ENCODE peak calls at places on chromosomes 5 and 9, in nine cellular contexts. D is MM.1S; A is CD8-positive, alpha-beta T cell; S is testis; G is substantia nigra; T is lower lobe of right lung; K is ascending aorta; E is SK-N-SH; N is OCI-LY7. R is an unnamed sample.

GRCh38 chr9:36818242-36818938 is 215.7 kb downstream of the PAX5 start:
- DNase-seq in D (no peak), A (no peak), S (peak), G (no peak), T (no peak), K (no peak), E (no peak), N (no peak), R (no peak)

GRCh38 chr5:80191991-80192398 is 63.9 kb downstream of the SERINC5 start:
- DNase-seq in D (no peak), A (no peak), S (peak), G (peak), T (no peak), K (no peak), E (no peak), N (peak), R (peak)

GRCh38 chr9:100352201-100352726 is 478 bp downstream of the TEX10 start:
- DNase-seq in D (peak), A (no peak), S (peak), G (peak), T (peak), K (peak), E (no peak), N (peak), R (peak)

GRCh38 chr5:53114988-53115387 is 5.4 kb upstream of the MOCS2 start:
- DNase-seq in D (peak), A (no peak), S (no peak), G (no peak), T (no peak), K (no peak), E (no peak), N (no peak), R (no peak)

GRCh38 chr5:137344723-137345322 is 154.3 kb downstream of the SPOCK1 start:
- DNase-seq in D (peak), A (no peak), S (peak), G (no peak), T (no peak), K (no peak), E (peak), N (peak), R (no peak)

GRCh38 chr9:89941875-89942274 is 337.1 kb downstream of the GADD45G start:
- DNase-seq in D (peak), A (no peak), S (no peak), G (no peak), T (no peak), K (no peak), E (no peak), N (no peak), R (no peak)

GRCh38 chr9:129863059-129863690 is 27.9 kb downstream of the USP20 start:
- DNase-seq in D (no peak), A (no peak), S (no peak), G (no peak), T (no peak), K (no peak), E (peak), N (peak), R (no peak)

GRCh38 chr5:55519001-55519400 is 15.8 kb downstream of the PLPP1 start:
- DNase-seq in D (no peak), A (no peak), S (no peak), G (no peak), T (no peak), K (no peak), E (no peak), N (no peak), R (no peak)

GRCh38 chr5:67190856-67191255 is 5.7 kb downstream of the CD180 start:
- DNase-seq in D (no peak), A (no peak), S (no peak), G (no peak), T (no peak), K (no peak), E (no peak), N (no peak), R (no peak)

GRCh38 chr9:92763721-92764380 is 782 bp downstream of the BICD2 start:
- DNase-seq in D (peak), A (no peak), S (no peak), G (peak), T (peak), K (peak), E (peak), N (peak), R (no peak)
- H3K27ac ChIP-seq in D (peak), A (peak), S (peak), G (peak), T (peak), K (peak), E (peak), N (peak), R (no peak)

GRCh38 chr9:37964740-37965081 is 60.8 kb upstream of the SLC25A51 start:
- DNase-seq in D (no peak), A (no peak), S (no peak), G (no peak), T (no peak), K (no peak), E (no peak), N (no peak), R (no peak)
- H3K27ac ChIP-seq in D (no peak), A (no peak), S (no peak), G (peak), T (peak), K (peak), E (peak), N (no peak), R (peak)

DNA sequence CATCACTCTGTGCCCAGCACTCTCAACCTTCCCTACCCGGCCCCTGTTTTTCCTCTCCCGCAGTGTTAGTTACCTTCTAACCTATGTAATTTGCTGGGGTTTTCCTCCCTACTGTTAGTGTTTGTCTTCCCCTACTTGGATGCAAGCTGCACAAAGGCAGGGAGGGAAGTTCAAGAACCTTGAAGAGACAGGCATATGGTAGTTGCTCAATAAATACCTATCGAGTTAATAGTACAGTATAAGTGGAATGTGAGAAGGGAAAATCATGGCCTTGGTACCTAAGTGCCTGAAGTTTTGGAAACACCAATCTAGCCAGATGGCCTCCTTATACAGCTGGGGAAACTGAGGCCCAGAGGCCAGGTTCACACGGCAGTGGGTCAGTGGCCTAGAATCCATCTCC is 24.2 kb downstream of the PDGFRB start:
- DNase-seq in D (no peak), A (no peak), S (no peak), G (no peak), T (no peak), K (no peak), E (no peak), N (no peak), R (no peak)
- H3K27ac ChIP-seq in D (no peak), A (no peak), S (peak), G (no peak), T (no peak), K (peak), E (no peak), N (no peak), R (peak)

DNA sequence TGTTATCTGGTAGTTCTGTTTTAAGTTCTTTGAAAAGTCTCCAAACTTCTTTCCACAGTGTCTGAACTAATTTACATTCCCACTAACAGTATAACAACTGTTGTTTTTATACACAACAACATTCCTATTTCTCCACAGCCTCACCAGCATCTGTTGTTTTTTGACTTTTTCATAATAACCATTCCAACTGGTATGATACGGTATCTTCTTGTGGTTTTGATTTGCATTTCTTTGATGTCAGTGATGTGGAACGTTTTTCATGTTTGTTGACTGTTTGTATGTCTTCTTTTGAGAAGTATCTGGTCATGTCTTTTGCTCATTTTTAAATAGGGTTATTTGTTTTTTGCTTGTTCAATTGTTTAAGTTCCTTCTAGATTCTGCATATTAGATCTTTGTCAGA is 12.6 kb upstream of the GRAMD2B start:
- DNase-seq in D (no peak), A (no peak), S (no peak), G (no peak), T (no peak), K (no peak), E (no peak), N (no peak), R (no peak)
- H3K27ac ChIP-seq in D (no peak), A (no peak), S (no peak), G (no peak), T (no peak), K (no peak), E (no peak), N (no peak), R (no peak)

GRCh38 chr9:120869726-120870125 is 7.3 kb downstream of the PHF19 start:
- DNase-seq in D (no peak), A (no peak), S (no peak), G (no peak), T (peak), K (no peak), E (no peak), N (no peak), R (no peak)

GRCh38 chr9:120868339-120868675 is 8.7 kb downstream of the PHF19 start:
- DNase-seq in D (no peak), A (no peak), S (no peak), G (no peak), T (no peak), K (no peak), E (no peak), N (no peak), R (no peak)

GRCh38 chr9:120868676-120869359 is 8.2 kb downstream of the PHF19 start:
- DNase-seq in D (peak), A (peak), S (peak), G (peak), T (peak), K (peak), E (peak), N (peak), R (peak)

GRCh38 chr9:120869360-120869687 is 7.7 kb downstream of the PHF19 start:
- DNase-seq in D (no peak), A (no peak), S (no peak), G (no peak), T (no peak), K (no peak), E (no peak), N (no peak), R (no peak)

GRCh38 chr9:120870206-120870605 is 6.8 kb downstream of the PHF19 start:
- DNase-seq in D (no peak), A (no peak), S (no peak), G (no peak), T (no peak), K (no peak), E (no peak), N (no peak), R (no peak)
- H3K27ac ChIP-seq in D (no peak), A (no peak), S (no peak), G (peak), T (no peak), K (peak), E (no peak), N (peak), R (no peak)

R was measured in caudate nucleus.